ENCODE peak calls at places on chromosomes 13 and 19, in nine cellular contexts. D is stimulated activated CD8-positive, alpha-beta memory T cell treated with anti-CD3 and anti-CD28 coated beads, Interleukin-7, amount 100 ng/mL, for 4 hours; Y is RPMI8226; G is BE2C; P is AML-193; O is substantia nigra; B is GM19239; X is NCI-H1105; J is psoas muscle. C is an unnamed sample.

GRCh38 chr19:2226051-2226839 is 9.9 kb downstream of the PLEKHJ1 start:
- DNase-seq in G (no peak), B (no peak), P (no peak), Y (no peak), O (no peak), D (no peak), X (no peak), J (no peak), C (no peak)

GRCh38 chr19:17847538-17848366 is at the start of gene JAK3:
- DNase-seq in G (peak), X (no peak), P (no peak), O (no peak), B (peak), Y (peak), D (peak), J (no peak), C (no peak)

GRCh38 chr13:50123862-50124535 is 108.8 kb downstream of the KCNRG start:
- DNase-seq in O (peak), J (peak), B (peak), P (peak), Y (peak), G (no peak), D (peak), X (peak), C (peak)

GRCh38 chr19:52297601-52298358 is 811 bp downstream of the ZNF480 start:
- DNase-seq in G (no peak), D (no peak), B (no peak), O (no peak), Y (no peak), X (no peak), J (no peak), P (peak), C (no peak)

GRCh38 chr19:14114854-14115253 is 2.7 kb downstream of the PRKACA start:
- DNase-seq in O (no peak), P (peak), G (peak), X (no peak), J (peak), B (no peak), D (no peak), Y (peak), C (peak)

GRCh38 chr13:41631296-41631965 is 174.1 kb downstream of the RGCC start:
- DNase-seq in B (no peak), J (no peak), G (no peak), P (no peak), O (no peak), Y (no peak), X (no peak), D (no peak), C (no peak)

GRCh38 chr19:2782936-2783780 is at the start of gene SGTA:
- DNase-seq in G (peak), Y (peak), O (peak), X (peak), P (peak), J (peak), D (peak), B (peak), C (peak)

GRCh38 chr19:28472843-28473242 is 740.1 kb downstream of the UQCRFS1 start:
- DNase-seq in D (no peak), O (no peak), X (no peak), Y (no peak), G (no peak), J (no peak), B (no peak), P (no peak), C (peak)

GRCh38 chr19:2038284-2039081 is 12.6 kb downstream of the MKNK2 start:
- DNase-seq in O (no peak), J (peak), B (no peak), D (no peak), P (no peak), G (no peak), Y (no peak), X (no peak), C (no peak)

GRCh38 chr19:33815410-33816340 is 19.0 kb downstream of the KCTD15 start:
- DNase-seq in D (no peak), B (no peak), J (no peak), G (no peak), Y (no peak), O (no peak), P (no peak), X (no peak), C (no peak)

GRCh38 chr13:31067416-31068118 is 94.1 kb downstream of the HSPH1 start:
- DNase-seq in B (no peak), D (no peak), X (no peak), P (no peak), G (no peak), J (no peak), Y (no peak), O (no peak), C (no peak)

GRCh38 chr13:45782327-45783045 is 69.1 kb downstream of the SIAH3 start:
- DNase-seq in J (no peak), Y (no peak), P (no peak), D (no peak), O (no peak), X (no peak), G (no peak), B (no peak), C (no peak)

GRCh38 chr19:30371960-30372824 is at the start of gene ZNF536:
- DNase-seq in O (peak), P (no peak), G (no peak), D (no peak), Y (no peak), J (no peak), X (no peak), B (no peak), C (no peak)

GRCh38 chr19:6528544-6529121 is 2.2 kb upstream of the TNFSF9 start:
- DNase-seq in B (no peak), Y (peak), D (no peak), O (no peak), P (peak), J (peak), X (no peak), G (no peak), C (no peak)

GRCh38 chr19:31518216-31518615 is 169.0 kb upstream of the TSHZ3 start:
- DNase-seq in P (no peak), X (no peak), D (no peak), B (no peak), G (no peak), Y (no peak), O (no peak), J (no peak), C (no peak)

GRCh38 chr19:35044317-35045117 is 3.0 kb downstream of the HPN start:
- DNase-seq in P (peak), B (no peak), Y (peak), G (peak), D (peak), X (peak), O (peak), J (peak), C (peak)

GRCh38 chr13:47277774-47278173 is 380.9 kb upstream of the HTR2A start:
- DNase-seq in O (no peak), J (no peak), X (no peak), D (no peak), Y (no peak), G (no peak), B (no peak), P (no peak), C (no peak)

GRCh38 chr19:1105217-1105872 is 1.6 kb downstream of the GPX4 start:
- DNase-seq in G (no peak), B (no peak), J (no peak), X (no peak), O (no peak), D (no peak), P (no peak), Y (no peak), C (no peak)

GRCh38 chr19:50167314-50167721 is 4.2 kb upstream of the IZUMO2 start:
- DNase-seq in Y (no peak), O (no peak), B (no peak), D (no peak), J (no peak), P (no peak), G (peak), X (peak), C (peak)

GRCh38 chr19:33678796-33679195 is 57.0 kb downstream of the CHST8 start:
- DNase-seq in J (no peak), X (peak), G (no peak), B (no peak), P (no peak), D (no peak), Y (peak), O (no peak), C (no peak)

GRCh38 chr19:35736913-35737886 is 5.1 kb downstream of the IGFLR1 start:
- DNase-seq in O (no peak), Y (no peak), G (no peak), P (no peak), B (no peak), J (no peak), X (no peak), D (no peak), C (peak)

GRCh38 chr19:6242677-6243076 is 37.1 kb downstream of the MLLT1 start:
- DNase-seq in J (no peak), X (no peak), B (no peak), Y (no peak), P (no peak), G (no peak), D (no peak), O (no peak), C (no peak)

GRCh38 chr13:42392706-42393572 is 121.0 kb downstream of the AKAP11 start:
- DNase-seq in Y (no peak), O (no peak), J (no peak), X (no peak), P (no peak), D (peak), G (no peak), B (no peak), C (no peak)

GRCh38 chr13:48072787-48073186 is 22.1 kb downstream of the MED4 start:
- DNase-seq in O (no peak), J (no peak), Y (no peak), G (no peak), B (no peak), X (no peak), P (no peak), D (no peak), C (no peak)

GRCh38 chr19:6739884-6740588 is 556 bp downstream of the TRIP10 start:
- DNase-seq in O (no peak), G (no peak), Y (peak), B (no peak), D (no peak), X (no peak), P (no peak), J (peak), C (peak)

GRCh38 chr19:17553256-17553655 is 2.2 kb upstream of the COLGALT1 start:
- DNase-seq in G (peak), P (no peak), D (no peak), B (no peak), Y (peak), O (no peak), X (peak), J (peak), C (no peak)

GRCh38 chr19:10636304-10636972 is 11.1 kb downstream of the SLC44A2 start:
- DNase-seq in G (no peak), J (peak), X (no peak), B (no peak), O (no peak), Y (no peak), P (no peak), D (no peak), C (no peak)

GRCh38 chr19:16888629-16889371 is at the start of gene F2RL3:
- DNase-seq in O (no peak), J (peak), Y (peak), B (peak), X (no peak), D (no peak), G (peak), P (peak), C (no peak)

GRCh38 chr19:54792814-54793213 is 10.6 kb upstream of the KIR2DL4 start:
- DNase-seq in P (peak), B (peak), O (no peak), D (no peak), J (no peak), G (no peak), Y (peak), X (no peak), C (no peak)

GRCh38 chr19:24052811-24053210 is 34.2 kb upstream of the ZNF254 start:
- DNase-seq in Y (no peak), D (no peak), B (no peak), J (no peak), P (no peak), O (no peak), X (no peak), G (no peak), C (no peak)

GRCh38 chr19:49799798-49800376 is 13.2 kb downstream of the FUZ start:
- DNase-seq in G (no peak), B (no peak), J (no peak), P (no peak), Y (no peak), X (no peak), D (no peak), O (no peak), C (no peak)

C was measured in Calu3.